ENCODE peak calls at places on chromosome 5, in seven cellular contexts. One of them, this sample, is unnamed.

GRCh38 chr5:179624841-179625271 is 1.4 kb upstream of the HNRNPH1 start:
- DNase-seq in AG09309: no peak
- DNase-seq in A549: no peak
- DNase-seq in cardiac fibroblast: no peak
- DNase-seq in GF-D8: no peak
- DNase-seq in epithelial cell of esophagus: no peak
- DNase-seq in RCC 7860: no peak
- DNase-seq in this sample: no peak

GRCh38 chr5:93596676-93597441 is 13.8 kb downstream of the NR2F1 start:
- DNase-seq in RCC 7860: no peak
- DNase-seq in epithelial cell of esophagus: peak
- DNase-seq in cardiac fibroblast: no peak
- DNase-seq in A549: no peak
- DNase-seq in GF-D8: peak
- DNase-seq in AG09309: no peak
- DNase-seq in this sample: peak

GRCh38 chr5:170076211-170076610 is 29.5 kb upstream of the FOXI1 start:
- DNase-seq in RCC 7860: no peak
- DNase-seq in GF-D8: no peak
- DNase-seq in cardiac fibroblast: no peak
- DNase-seq in epithelial cell of esophagus: no peak
- DNase-seq in A549: no peak
- DNase-seq in AG09309: no peak
- DNase-seq in this sample: no peak

GRCh38 chr5:175059687-175060194 is 335.4 kb downstream of the MSX2 start:
- DNase-seq in AG09309: peak
- DNase-seq in cardiac fibroblast: peak
- DNase-seq in epithelial cell of esophagus: no peak
- DNase-seq in RCC 7860: no peak
- DNase-seq in A549: peak
- DNase-seq in GF-D8: no peak
- DNase-seq in this sample: peak

GRCh38 chr5:122972877-122973276 is 63.6 kb downstream of the PPIC start:
- DNase-seq in AG09309: no peak
- DNase-seq in epithelial cell of esophagus: peak
- DNase-seq in cardiac fibroblast: peak
- DNase-seq in RCC 7860: peak
- DNase-seq in GF-D8: no peak
- DNase-seq in A549: no peak
- DNase-seq in this sample: no peak

GRCh38 chr5:87120518-87121314 is 147.0 kb upstream of the RASA1 start:
- DNase-seq in epithelial cell of esophagus: peak
- DNase-seq in A549: no peak
- DNase-seq in AG09309: peak
- DNase-seq in GF-D8: no peak
- DNase-seq in RCC 7860: peak
- DNase-seq in cardiac fibroblast: peak
- DNase-seq in this sample: peak

GRCh38 chr5:158487677-158488076 is 612.0 kb downstream of the EBF1 start:
- DNase-seq in cardiac fibroblast: no peak
- DNase-seq in A549: no peak
- DNase-seq in RCC 7860: no peak
- DNase-seq in epithelial cell of esophagus: no peak
- DNase-seq in GF-D8: no peak
- DNase-seq in AG09309: no peak
- DNase-seq in this sample: no peak

GRCh38 chr5:157328277-157328912 is 62.5 kb downstream of the CYFIP2 start:
- DNase-seq in GF-D8: peak
- DNase-seq in AG09309: peak
- DNase-seq in A549: peak
- DNase-seq in epithelial cell of esophagus: peak
- DNase-seq in RCC 7860: peak
- DNase-seq in cardiac fibroblast: peak
- DNase-seq in this sample: peak

GRCh38 chr5:1735320-1735970 is 64.2 kb downstream of the MRPL36 start:
- DNase-seq in A549: no peak
- DNase-seq in epithelial cell of esophagus: no peak
- DNase-seq in GF-D8: no peak
- DNase-seq in cardiac fibroblast: no peak
- DNase-seq in AG09309: no peak
- DNase-seq in RCC 7860: no peak
- DNase-seq in this sample: no peak

GRCh38 chr5:9838906-9839305 is 208.8 kb upstream of the TAS2R1 start:
- DNase-seq in epithelial cell of esophagus: no peak
- DNase-seq in GF-D8: no peak
- DNase-seq in AG09309: no peak
- DNase-seq in cardiac fibroblast: no peak
- DNase-seq in A549: no peak
- DNase-seq in RCC 7860: no peak
- DNase-seq in this sample: no peak

GRCh38 chr5:180960209-180960608 is 28.4 kb upstream of the BTNL3 start:
- DNase-seq in A549: no peak
- DNase-seq in epithelial cell of esophagus: no peak
- DNase-seq in cardiac fibroblast: peak
- DNase-seq in GF-D8: no peak
- DNase-seq in RCC 7860: no peak
- DNase-seq in AG09309: no peak
- DNase-seq in this sample: no peak

GRCh38 chr5:147310059-147310704 is 75.4 kb downstream of the STK32A start:
- DNase-seq in A549: peak
- DNase-seq in RCC 7860: peak
- DNase-seq in AG09309: peak
- DNase-seq in epithelial cell of esophagus: peak
- DNase-seq in cardiac fibroblast: peak
- DNase-seq in GF-D8: peak
- DNase-seq in this sample: no peak

GRCh38 chr5:177416334-177416733 is 7.0 kb upstream of the F12 start:
- DNase-seq in RCC 7860: no peak
- DNase-seq in cardiac fibroblast: peak
- DNase-seq in A549: no peak
- DNase-seq in epithelial cell of esophagus: peak
- DNase-seq in AG09309: no peak
- DNase-seq in GF-D8: no peak
- DNase-seq in this sample: no peak

GRCh38 chr5:112004867-112005532 is 248.0 kb upstream of the NREP start:
- DNase-seq in epithelial cell of esophagus: peak
- DNase-seq in cardiac fibroblast: peak
- DNase-seq in GF-D8: no peak
- DNase-seq in A549: no peak
- DNase-seq in RCC 7860: peak
- DNase-seq in AG09309: no peak
- DNase-seq in this sample: peak

GRCh38 chr5:23466401-23466886 is 41.0 kb upstream of the PRDM9 start:
- DNase-seq in cardiac fibroblast: peak
- DNase-seq in epithelial cell of esophagus: peak
- DNase-seq in A549: peak
- DNase-seq in RCC 7860: peak
- DNase-seq in AG09309: no peak
- DNase-seq in GF-D8: no peak
- DNase-seq in this sample: no peak

GRCh38 chr5:34898258-34898895 is 16.9 kb downstream of the RAD1 start:
- DNase-seq in cardiac fibroblast: peak
- DNase-seq in RCC 7860: peak
- DNase-seq in epithelial cell of esophagus: peak
- DNase-seq in GF-D8: no peak
- DNase-seq in AG09309: peak
- DNase-seq in A549: peak
- DNase-seq in this sample: peak

GRCh38 chr5:96434201-96434645 is 1.2 kb upstream of the PCSK1 start:
- DNase-seq in epithelial cell of esophagus: peak
- DNase-seq in cardiac fibroblast: peak
- DNase-seq in GF-D8: no peak
- DNase-seq in RCC 7860: no peak
- DNase-seq in A549: peak
- DNase-seq in AG09309: peak
- DNase-seq in this sample: peak

GRCh38 chr5:111892949-111893348 is 136.0 kb upstream of the NREP start:
- DNase-seq in A549: no peak
- DNase-seq in epithelial cell of esophagus: no peak
- DNase-seq in GF-D8: no peak
- DNase-seq in cardiac fibroblast: peak
- DNase-seq in AG09309: peak
- DNase-seq in RCC 7860: no peak
- DNase-seq in this sample: no peak

GRCh38 chr5:146718628-146719027 is 159.9 kb downstream of the PPP2R2B start:
- DNase-seq in A549: no peak
- DNase-seq in AG09309: no peak
- DNase-seq in RCC 7860: no peak
- DNase-seq in GF-D8: no peak
- DNase-seq in epithelial cell of esophagus: peak
- DNase-seq in cardiac fibroblast: no peak
- DNase-seq in this sample: no peak

GRCh38 chr5:87074934-87075541 is 192.6 kb upstream of the RASA1 start:
- DNase-seq in RCC 7860: peak
- DNase-seq in AG09309: no peak
- DNase-seq in A549: no peak
- DNase-seq in epithelial cell of esophagus: peak
- DNase-seq in cardiac fibroblast: no peak
- DNase-seq in GF-D8: no peak
- DNase-seq in this sample: peak

GRCh38 chr5:68429510-68429909 is 214.0 kb downstream of the PIK3R1 start:
- DNase-seq in cardiac fibroblast: no peak
- DNase-seq in AG09309: no peak
- DNase-seq in epithelial cell of esophagus: no peak
- DNase-seq in RCC 7860: no peak
- DNase-seq in A549: no peak
- DNase-seq in GF-D8: no peak
- DNase-seq in this sample: no peak

GRCh38 chr5:147534172-147534951 is 24.5 kb upstream of the DPYSL3 start:
- DNase-seq in RCC 7860: no peak
- DNase-seq in AG09309: peak
- DNase-seq in GF-D8: no peak
- DNase-seq in epithelial cell of esophagus: no peak
- DNase-seq in A549: no peak
- DNase-seq in cardiac fibroblast: peak
- DNase-seq in this sample: no peak

GRCh38 chr5:63249960-63250359 is 671.3 kb downstream of the LRRC70 start:
- DNase-seq in epithelial cell of esophagus: no peak
- DNase-seq in GF-D8: no peak
- DNase-seq in RCC 7860: no peak
- DNase-seq in cardiac fibroblast: no peak
- DNase-seq in AG09309: no peak
- DNase-seq in A549: no peak
- DNase-seq in this sample: no peak

This sample was measured in GM13976.